ENCODE peak calls at places on chromosomes 5 and 9, in four cellular contexts. W is OCI-LY7, A is trophoblast cell, R is body of pancreas. K is an unnamed sample. For H3K4me1, the result is how much of the 10 kb centered on the place peaks cover.

GRCh38 chr9:27528886-27529315 is 713 bp downstream of the MOB3B start:
- DNase-seq in W (peak), A (peak), R (peak), K (no peak)

GRCh38 chr5:177036921-177037320 is 14.4 kb downstream of the ZNF346 start:
- DNase-seq in W (no peak), A (no peak), R (no peak), K (no peak)

GRCh38 chr9:134253596-134254205 is 72.6 kb upstream of the RXRA start:
- DNase-seq in W (no peak), A (no peak), R (no peak), K (no peak)

GRCh38 chr9:35605336-35606137 is 475 bp downstream of the TESK1 start:
- DNase-seq in W (peak), A (peak), R (peak), K (no peak)

GRCh38 chr5:38931731-38932130 is 85.9 kb downstream of the OSMR start:
- DNase-seq in W (no peak), A (no peak), R (no peak), K (no peak)

GRCh38 chr5:137572042-137572695 is 73.0 kb upstream of the SPOCK1 start:
- DNase-seq in W (no peak), A (no peak), R (no peak), K (no peak)

GRCh38 chr9:84667571-84668203 is 1.8 kb upstream of the NTRK2 start:
- DNase-seq in W (no peak), A (peak), R (peak), K (no peak)

GRCh38 chr5:103256178-103256577 is 2.4 kb upstream of the MACIR start:
- DNase-seq in W (no peak), A (peak), R (peak), K (no peak)

GRCh38 chr9:128937310-128938165 is 9.9 kb downstream of the DOLK start:
- DNase-seq in W (no peak), A (no peak), R (no peak), K (no peak)

GRCh38 chr5:158022844-158023243 is 163.9 kb upstream of the CLINT1 start:
- DNase-seq in W (no peak), A (no peak), R (no peak), K (no peak)

GRCh38 chr5:1658665-1659064 is 134.9 kb upstream of the LPCAT1 start:
- DNase-seq in W (no peak), A (no peak), R (no peak), K (no peak)

GRCh38 chr9:97505845-97506244 is 4.4 kb downstream of the TMOD1 start:
- DNase-seq in W (no peak), A (no peak), R (no peak), K (no peak)

GRCh38 chr5:43711496-43711895 is 108.5 kb downstream of the NNT start:
- DNase-seq in W (no peak), A (peak), R (no peak), K (no peak)

GRCh38 chr5:60668715-60669304 is 31.2 kb downstream of the DEPDC1B start:
- DNase-seq in W (peak), A (peak), R (no peak), K (no peak)

GRCh38 chr5:113678924-113679575 is 165.6 kb downstream of the YTHDC2 start:
- DNase-seq in W (peak), A (peak), R (peak), K (no peak)

GRCh38 chr9:114098021-114098659 is 952 bp downstream of the KIF12 start:
- DNase-seq in W (no peak), A (peak), R (no peak), K (no peak)

GRCh38 chr9:124452326-124452725 is 2.1 kb downstream of the ADGRD2 start:
- DNase-seq in W (no peak), A (peak), R (no peak), K (no peak)

GRCh38 chr9:20355022-20355421 is 267.3 kb downstream of the MLLT3 start:
- DNase-seq in W (no peak), A (peak), R (no peak), K (peak)

GRCh38 chr5:27020965-27021364 is 17.4 kb downstream of the CDH9 start:
- DNase-seq in W (no peak), A (no peak), R (no peak), K (no peak)

GRCh38 chr9:4422495-4422894 is 67.8 kb upstream of the SLC1A1 start:
- DNase-seq in W (no peak), A (no peak), R (no peak), K (no peak)

GRCh38 chr5:172766287-172767104 is 4.5 kb downstream of the DUSP1 start:
- DNase-seq in W (no peak), A (peak), R (peak), K (no peak)

GRCh38 chr5:73834693-73835092 is 208.7 kb downstream of the ARHGEF28 start:
- DNase-seq in W (no peak), A (peak), R (no peak), K (no peak)

GRCh38 chr9:72540348-72540873 is 19.0 kb downstream of the TMC1 start:
- DNase-seq in W (no peak), A (peak), R (peak), K (peak)

GRCh38 chr5:138752951-138753793 is at the start of gene CTNNA1:
- DNase-seq in W (peak), A (peak), R (peak), K (peak)

GRCh38 chr5:127609016-127609415 is 39.9 kb upstream of the CTXN3 start:
- DNase-seq in W (no peak), A (no peak), R (no peak), K (no peak)

GRCh38 chr5:127602896-127603470 is 45.9 kb upstream of the CTXN3 start:
- DNase-seq in W (no peak), A (no peak), R (no peak), K (no peak)

GRCh38 chr5:127612441-127613141 is 36.3 kb upstream of the CTXN3 start:
- DNase-seq in W (no peak), A (peak), R (no peak), K (no peak)

GRCh38 chr5:127602481-127602880 is 46.4 kb upstream of the CTXN3 start:
- DNase-seq in W (no peak), A (no peak), R (no peak), K (no peak)

DNA sequence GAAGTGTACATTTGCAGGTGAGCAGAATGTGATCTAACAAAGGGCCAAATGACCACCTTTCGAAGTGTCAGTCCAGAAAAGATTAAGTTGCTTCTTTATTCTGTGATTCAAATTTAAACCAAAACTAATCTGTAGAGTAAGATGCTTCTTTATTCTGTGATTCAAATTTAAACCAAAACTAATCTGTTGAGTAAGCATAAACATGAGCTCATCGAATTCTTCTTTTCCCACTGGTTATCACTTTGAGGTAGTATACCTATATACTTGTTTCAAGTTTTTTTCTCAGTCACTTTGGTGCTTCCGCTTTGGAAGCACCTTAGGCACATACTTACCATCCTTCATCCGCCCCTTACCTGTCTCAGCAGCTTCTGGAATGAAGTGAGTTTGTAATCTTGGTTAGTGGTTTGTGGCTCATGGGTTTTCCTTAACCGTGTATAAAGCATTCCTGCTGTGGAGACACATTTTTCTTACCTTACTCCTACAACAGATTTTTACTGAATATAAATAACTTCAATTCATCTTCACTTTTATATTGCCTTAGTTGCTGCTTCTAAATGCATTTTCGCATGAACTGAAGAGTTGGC is 40.7 kb upstream of the CTXN3 start:
- DNase-seq in W (no peak), A (no peak), R (no peak), K (peak)
- H3K4me1 ChIP-seq in W (under half), A (under half), R (under half), K (under half)

GRCh38 chr5:5800801-5801761 is 378.6 kb downstream of the ICE1 start:
- DNase-seq in W (no peak), A (no peak), R (no peak), K (no peak)
- H3K4me1 ChIP-seq in W (under half), A (under half), R (under half), K (under half)

DNA sequence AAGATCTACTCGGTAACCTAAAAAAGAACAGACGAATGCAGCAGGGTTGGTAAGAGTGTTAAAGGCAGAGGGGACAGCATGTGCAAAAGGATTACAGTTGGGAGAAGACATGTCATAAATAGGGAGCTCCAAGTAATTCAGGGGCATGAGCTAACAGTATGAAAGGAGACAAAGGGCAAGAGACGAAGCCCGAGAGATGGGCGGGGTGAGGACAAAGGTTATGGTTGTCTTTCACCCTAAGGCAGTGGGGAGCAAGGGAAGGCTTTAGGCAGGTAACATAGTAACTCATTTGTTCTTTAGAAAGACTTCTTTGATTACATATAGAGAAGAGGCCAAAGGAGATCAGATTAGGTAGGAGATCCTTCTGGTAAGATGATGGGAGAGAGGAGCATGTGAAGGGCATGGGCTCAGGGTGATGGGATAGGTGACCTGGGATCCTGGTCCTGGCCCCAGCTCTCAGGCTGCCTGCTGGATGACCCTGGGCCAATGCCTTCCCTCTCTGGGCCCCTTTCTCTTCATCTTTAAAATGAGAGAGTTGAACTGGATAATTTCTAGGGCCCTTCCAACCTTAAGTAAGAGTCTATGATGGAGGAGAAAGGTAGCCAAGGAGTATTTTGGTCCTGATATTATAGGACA is 19.5 kb downstream of the MORN5 start:
- DNase-seq in W (no peak), A (no peak), R (no peak), K (no peak)
- H3K4me1 ChIP-seq in W (under half), A (under half), R (under half), K (under half)

GRCh38 chr9:109305801-109306200 is 15.1 kb downstream of the EPB41L4B start:
- DNase-seq in W (no peak), A (no peak), R (no peak), K (no peak)
- H3K4me1 ChIP-seq in W (under half), A (under half), R (half or more), K (under half)

GRCh38 chr5:65989115-65989514 is 62.7 kb downstream of the ERBIN start:
- DNase-seq in W (no peak), A (no peak), R (no peak), K (no peak)
- H3K4me1 ChIP-seq in W (under half), A (under half), R (under half), K (under half)

GRCh38 chr9:89622933-89623861 is 18.4 kb downstream of the GADD45G start:
- DNase-seq in W (no peak), A (no peak), R (peak), K (no peak)
- H3K4me1 ChIP-seq in W (under half), A (under half), R (half or more), K (under half)